ENCODE peak calls at places on chromosomes 2 and 18, in six cellular contexts. One of them, this sample, is unnamed.

GRCh38 chr2:201450910-201451329 is 338 bp downstream of the TRAK2 start:
- DNase-seq in H9: no peak
- DNase-seq in stimulated activated CD8-positive, alpha-beta memory T cell treated with anti-CD3 and anti-CD28 coated beads, Interleukin-2, amount 100 ng/mL, for 48 hours: no peak
- DNase-seq in Karpas-422: no peak
- DNase-seq in effector memory CD8-positive, alpha-beta T cell: no peak
- DNase-seq in WTC11: no peak
- DNase-seq in this sample: no peak

GRCh38 chr2:165239230-165239629 is at the start of gene SCN2A:
- DNase-seq in H9: no peak
- DNase-seq in Karpas-422: peak
- DNase-seq in effector memory CD8-positive, alpha-beta T cell: no peak
- DNase-seq in WTC11: no peak
- DNase-seq in stimulated activated CD8-positive, alpha-beta memory T cell treated with anti-CD3 and anti-CD28 coated beads, Interleukin-2, amount 100 ng/mL, for 48 hours: no peak
- DNase-seq in this sample: no peak

GRCh38 chr2:100938031-100939026 is 63.8 kb upstream of the RPL31 start:
- DNase-seq in stimulated activated CD8-positive, alpha-beta memory T cell treated with anti-CD3 and anti-CD28 coated beads, Interleukin-2, amount 100 ng/mL, for 48 hours: no peak
- DNase-seq in WTC11: no peak
- DNase-seq in effector memory CD8-positive, alpha-beta T cell: no peak
- DNase-seq in Karpas-422: no peak
- DNase-seq in H9: no peak
- DNase-seq in this sample: no peak

GRCh38 chr2:72924353-72925240 is 7.3 kb downstream of the EMX1 start:
- DNase-seq in WTC11: peak
- DNase-seq in effector memory CD8-positive, alpha-beta T cell: no peak
- DNase-seq in stimulated activated CD8-positive, alpha-beta memory T cell treated with anti-CD3 and anti-CD28 coated beads, Interleukin-2, amount 100 ng/mL, for 48 hours: no peak
- DNase-seq in Karpas-422: no peak
- DNase-seq in H9: peak
- DNase-seq in this sample: peak

GRCh38 chr2:201127570-201127969 is 11.6 kb downstream of the CFLAR start:
- DNase-seq in H9: no peak
- DNase-seq in effector memory CD8-positive, alpha-beta T cell: no peak
- DNase-seq in stimulated activated CD8-positive, alpha-beta memory T cell treated with anti-CD3 and anti-CD28 coated beads, Interleukin-2, amount 100 ng/mL, for 48 hours: no peak
- DNase-seq in Karpas-422: no peak
- DNase-seq in WTC11: no peak
- DNase-seq in this sample: no peak

GRCh38 chr2:229627728-229628127 is 86.6 kb downstream of the DNER start:
- DNase-seq in effector memory CD8-positive, alpha-beta T cell: no peak
- DNase-seq in H9: no peak
- DNase-seq in Karpas-422: no peak
- DNase-seq in stimulated activated CD8-positive, alpha-beta memory T cell treated with anti-CD3 and anti-CD28 coated beads, Interleukin-2, amount 100 ng/mL, for 48 hours: no peak
- DNase-seq in WTC11: no peak
- DNase-seq in this sample: no peak

GRCh38 chr2:44267269-44268258 is 7.7 kb upstream of the SLC3A1 start:
- DNase-seq in Karpas-422: no peak
- DNase-seq in stimulated activated CD8-positive, alpha-beta memory T cell treated with anti-CD3 and anti-CD28 coated beads, Interleukin-2, amount 100 ng/mL, for 48 hours: no peak
- DNase-seq in effector memory CD8-positive, alpha-beta T cell: no peak
- DNase-seq in WTC11: no peak
- DNase-seq in H9: no peak
- DNase-seq in this sample: no peak

GRCh38 chr18:47184419-47185050 is 8.4 kb upstream of the IER3IP1 start:
- DNase-seq in H9: no peak
- DNase-seq in stimulated activated CD8-positive, alpha-beta memory T cell treated with anti-CD3 and anti-CD28 coated beads, Interleukin-2, amount 100 ng/mL, for 48 hours: no peak
- DNase-seq in effector memory CD8-positive, alpha-beta T cell: no peak
- DNase-seq in WTC11: no peak
- DNase-seq in Karpas-422: peak
- DNase-seq in this sample: no peak

GRCh38 chr2:117470311-117471095 is 344.0 kb upstream of the DDX18 start:
- DNase-seq in Karpas-422: peak
- DNase-seq in effector memory CD8-positive, alpha-beta T cell: no peak
- DNase-seq in WTC11: peak
- DNase-seq in stimulated activated CD8-positive, alpha-beta memory T cell treated with anti-CD3 and anti-CD28 coated beads, Interleukin-2, amount 100 ng/mL, for 48 hours: peak
- DNase-seq in H9: peak
- DNase-seq in this sample: peak

GRCh38 chr2:111919794-111920608 is 21.6 kb downstream of the MERTK start:
- DNase-seq in effector memory CD8-positive, alpha-beta T cell: no peak
- DNase-seq in stimulated activated CD8-positive, alpha-beta memory T cell treated with anti-CD3 and anti-CD28 coated beads, Interleukin-2, amount 100 ng/mL, for 48 hours: no peak
- DNase-seq in Karpas-422: no peak
- DNase-seq in WTC11: no peak
- DNase-seq in H9: no peak
- DNase-seq in this sample: no peak

GRCh38 chr2:182887093-182887492 is 20.7 kb upstream of the FRZB start:
- DNase-seq in WTC11: no peak
- DNase-seq in stimulated activated CD8-positive, alpha-beta memory T cell treated with anti-CD3 and anti-CD28 coated beads, Interleukin-2, amount 100 ng/mL, for 48 hours: no peak
- DNase-seq in H9: no peak
- DNase-seq in effector memory CD8-positive, alpha-beta T cell: no peak
- DNase-seq in Karpas-422: no peak
- DNase-seq in this sample: no peak

GRCh38 chr2:53403836-53404413 is 363.7 kb upstream of the CHAC2 start:
- DNase-seq in WTC11: no peak
- DNase-seq in stimulated activated CD8-positive, alpha-beta memory T cell treated with anti-CD3 and anti-CD28 coated beads, Interleukin-2, amount 100 ng/mL, for 48 hours: no peak
- DNase-seq in Karpas-422: no peak
- DNase-seq in effector memory CD8-positive, alpha-beta T cell: no peak
- DNase-seq in H9: no peak
- DNase-seq in this sample: no peak

GRCh38 chr2:105674859-105675541 is 69.7 kb upstream of the NCK2 start:
- DNase-seq in Karpas-422: no peak
- DNase-seq in stimulated activated CD8-positive, alpha-beta memory T cell treated with anti-CD3 and anti-CD28 coated beads, Interleukin-2, amount 100 ng/mL, for 48 hours: peak
- DNase-seq in WTC11: no peak
- DNase-seq in H9: no peak
- DNase-seq in effector memory CD8-positive, alpha-beta T cell: no peak
- DNase-seq in this sample: no peak

GRCh38 chr2:133324150-133324561 is 244.1 kb downstream of the NCKAP5 start:
- DNase-seq in H9: no peak
- DNase-seq in stimulated activated CD8-positive, alpha-beta memory T cell treated with anti-CD3 and anti-CD28 coated beads, Interleukin-2, amount 100 ng/mL, for 48 hours: no peak
- DNase-seq in effector memory CD8-positive, alpha-beta T cell: no peak
- DNase-seq in Karpas-422: no peak
- DNase-seq in WTC11: no peak
- DNase-seq in this sample: no peak

GRCh38 chr2:1979569-1979968 is 235.3 kb upstream of the PXDN start:
- DNase-seq in WTC11: no peak
- DNase-seq in H9: no peak
- DNase-seq in stimulated activated CD8-positive, alpha-beta memory T cell treated with anti-CD3 and anti-CD28 coated beads, Interleukin-2, amount 100 ng/mL, for 48 hours: no peak
- DNase-seq in Karpas-422: no peak
- DNase-seq in effector memory CD8-positive, alpha-beta T cell: no peak
- DNase-seq in this sample: no peak

GRCh38 chr2:152050915-152051314 is 47.9 kb downstream of the CACNB4 start:
- DNase-seq in effector memory CD8-positive, alpha-beta T cell: no peak
- DNase-seq in Karpas-422: no peak
- DNase-seq in H9: no peak
- DNase-seq in stimulated activated CD8-positive, alpha-beta memory T cell treated with anti-CD3 and anti-CD28 coated beads, Interleukin-2, amount 100 ng/mL, for 48 hours: no peak
- DNase-seq in WTC11: no peak
- DNase-seq in this sample: no peak

GRCh38 chr2:20488136-20488705 is 41.3 kb downstream of the RHOB start:
- DNase-seq in stimulated activated CD8-positive, alpha-beta memory T cell treated with anti-CD3 and anti-CD28 coated beads, Interleukin-2, amount 100 ng/mL, for 48 hours: no peak
- DNase-seq in H9: no peak
- DNase-seq in effector memory CD8-positive, alpha-beta T cell: no peak
- DNase-seq in Karpas-422: peak
- DNase-seq in WTC11: no peak
- DNase-seq in this sample: no peak

GRCh38 chr2:52117299-52117698 is 1085.4 kb upstream of the NRXN1 start:
- DNase-seq in stimulated activated CD8-positive, alpha-beta memory T cell treated with anti-CD3 and anti-CD28 coated beads, Interleukin-2, amount 100 ng/mL, for 48 hours: no peak
- DNase-seq in Karpas-422: no peak
- DNase-seq in H9: no peak
- DNase-seq in WTC11: no peak
- DNase-seq in effector memory CD8-positive, alpha-beta T cell: no peak
- DNase-seq in this sample: no peak

GRCh38 chr2:218984239-218985020 is 554 bp downstream of the FEV start:
- DNase-seq in H9: peak
- DNase-seq in Karpas-422: no peak
- DNase-seq in WTC11: peak
- DNase-seq in stimulated activated CD8-positive, alpha-beta memory T cell treated with anti-CD3 and anti-CD28 coated beads, Interleukin-2, amount 100 ng/mL, for 48 hours: no peak
- DNase-seq in effector memory CD8-positive, alpha-beta T cell: no peak
- DNase-seq in this sample: peak

GRCh38 chr2:200301953-200302628 is 4.4 kb upstream of the SPATS2L start:
- DNase-seq in Karpas-422: no peak
- DNase-seq in effector memory CD8-positive, alpha-beta T cell: no peak
- DNase-seq in H9: no peak
- DNase-seq in stimulated activated CD8-positive, alpha-beta memory T cell treated with anti-CD3 and anti-CD28 coated beads, Interleukin-2, amount 100 ng/mL, for 48 hours: no peak
- DNase-seq in WTC11: no peak
- DNase-seq in this sample: no peak

GRCh38 chr2:2775018-2775417 is 443.9 kb upstream of the MYT1L start:
- DNase-seq in WTC11: no peak
- DNase-seq in stimulated activated CD8-positive, alpha-beta memory T cell treated with anti-CD3 and anti-CD28 coated beads, Interleukin-2, amount 100 ng/mL, for 48 hours: no peak
- DNase-seq in Karpas-422: no peak
- DNase-seq in effector memory CD8-positive, alpha-beta T cell: no peak
- DNase-seq in H9: no peak
- DNase-seq in this sample: no peak

GRCh38 chr18:46297621-46298020 is 193.4 kb downstream of the HAUS1 start:
- DNase-seq in effector memory CD8-positive, alpha-beta T cell: no peak
- DNase-seq in WTC11: no peak
- DNase-seq in stimulated activated CD8-positive, alpha-beta memory T cell treated with anti-CD3 and anti-CD28 coated beads, Interleukin-2, amount 100 ng/mL, for 48 hours: no peak
- DNase-seq in H9: no peak
- DNase-seq in Karpas-422: no peak
- DNase-seq in this sample: no peak

GRCh38 chr2:229974271-229974670 is 52.0 kb downstream of the FBXO36 start:
- DNase-seq in effector memory CD8-positive, alpha-beta T cell: no peak
- DNase-seq in H9: no peak
- DNase-seq in stimulated activated CD8-positive, alpha-beta memory T cell treated with anti-CD3 and anti-CD28 coated beads, Interleukin-2, amount 100 ng/mL, for 48 hours: no peak
- DNase-seq in Karpas-422: no peak
- DNase-seq in WTC11: no peak
- DNase-seq in this sample: peak

GRCh38 chr2:59171019-59171418 is 929.9 kb upstream of the FANCL start:
- DNase-seq in H9: no peak
- DNase-seq in Karpas-422: no peak
- DNase-seq in WTC11: no peak
- DNase-seq in stimulated activated CD8-positive, alpha-beta memory T cell treated with anti-CD3 and anti-CD28 coated beads, Interleukin-2, amount 100 ng/mL, for 48 hours: no peak
- DNase-seq in effector memory CD8-positive, alpha-beta T cell: no peak
- DNase-seq in this sample: no peak

GRCh38 chr18:12079504-12080237 is 14.0 kb upstream of the ANKRD62 start:
- DNase-seq in stimulated activated CD8-positive, alpha-beta memory T cell treated with anti-CD3 and anti-CD28 coated beads, Interleukin-2, amount 100 ng/mL, for 48 hours: no peak
- DNase-seq in Karpas-422: no peak
- DNase-seq in effector memory CD8-positive, alpha-beta T cell: no peak
- DNase-seq in H9: no peak
- DNase-seq in WTC11: no peak
- DNase-seq in this sample: no peak

GRCh38 chr2:188695953-188696352 is 278.2 kb upstream of the COL3A1 start:
- DNase-seq in H9: no peak
- DNase-seq in effector memory CD8-positive, alpha-beta T cell: no peak
- DNase-seq in stimulated activated CD8-positive, alpha-beta memory T cell treated with anti-CD3 and anti-CD28 coated beads, Interleukin-2, amount 100 ng/mL, for 48 hours: no peak
- DNase-seq in WTC11: no peak
- DNase-seq in Karpas-422: no peak
- DNase-seq in this sample: no peak

GRCh38 chr18:55380574-55380973 is 207.4 kb downstream of the TCF4 start:
- DNase-seq in H9: no peak
- DNase-seq in effector memory CD8-positive, alpha-beta T cell: no peak
- DNase-seq in WTC11: no peak
- DNase-seq in stimulated activated CD8-positive, alpha-beta memory T cell treated with anti-CD3 and anti-CD28 coated beads, Interleukin-2, amount 100 ng/mL, for 48 hours: no peak
- DNase-seq in Karpas-422: no peak
- DNase-seq in this sample: no peak

GRCh38 chr2:98748303-98749052 is 17.5 kb upstream of the MGAT4A start:
- DNase-seq in effector memory CD8-positive, alpha-beta T cell: no peak
- DNase-seq in stimulated activated CD8-positive, alpha-beta memory T cell treated with anti-CD3 and anti-CD28 coated beads, Interleukin-2, amount 100 ng/mL, for 48 hours: no peak
- DNase-seq in H9: no peak
- DNase-seq in Karpas-422: no peak
- DNase-seq in WTC11: no peak
- DNase-seq in this sample: no peak

GRCh38 chr18:59664329-59664728 is 32.9 kb downstream of the CCBE1 start:
- DNase-seq in stimulated activated CD8-positive, alpha-beta memory T cell treated with anti-CD3 and anti-CD28 coated beads, Interleukin-2, amount 100 ng/mL, for 48 hours: no peak
- DNase-seq in WTC11: no peak
- DNase-seq in H9: no peak
- DNase-seq in Karpas-422: no peak
- DNase-seq in effector memory CD8-positive, alpha-beta T cell: no peak
- DNase-seq in this sample: no peak

GRCh38 chr2:4445821-4446220 is 742.4 kb downstream of the DCDC2C start:
- DNase-seq in stimulated activated CD8-positive, alpha-beta memory T cell treated with anti-CD3 and anti-CD28 coated beads, Interleukin-2, amount 100 ng/mL, for 48 hours: no peak
- DNase-seq in Karpas-422: no peak
- DNase-seq in effector memory CD8-positive, alpha-beta T cell: no peak
- DNase-seq in H9: no peak
- DNase-seq in WTC11: no peak
- DNase-seq in this sample: no peak

GRCh38 chr2:217945530-217945929 is 57.3 kb downstream of the TNS1 start:
- DNase-seq in stimulated activated CD8-positive, alpha-beta memory T cell treated with anti-CD3 and anti-CD28 coated beads, Interleukin-2, amount 100 ng/mL, for 48 hours: no peak
- DNase-seq in WTC11: peak
- DNase-seq in H9: no peak
- DNase-seq in Karpas-422: no peak
- DNase-seq in effector memory CD8-positive, alpha-beta T cell: no peak
- DNase-seq in this sample: no peak

GRCh38 chr18:7090771-7091170 is 26.8 kb downstream of the LAMA1 start:
- DNase-seq in Karpas-422: no peak
- DNase-seq in effector memory CD8-positive, alpha-beta T cell: no peak
- DNase-seq in stimulated activated CD8-positive, alpha-beta memory T cell treated with anti-CD3 and anti-CD28 coated beads, Interleukin-2, amount 100 ng/mL, for 48 hours: no peak
- DNase-seq in H9: no peak
- DNase-seq in WTC11: no peak
- DNase-seq in this sample: no peak

GRCh38 chr2:149904816-149905215 is 317.2 kb upstream of the MMADHC start:
- DNase-seq in H9: no peak
- DNase-seq in Karpas-422: no peak
- DNase-seq in WTC11: no peak
- DNase-seq in stimulated activated CD8-positive, alpha-beta memory T cell treated with anti-CD3 and anti-CD28 coated beads, Interleukin-2, amount 100 ng/mL, for 48 hours: no peak
- DNase-seq in effector memory CD8-positive, alpha-beta T cell: no peak
- DNase-seq in this sample: no peak

GRCh38 chr18:76656925-76657324 is 161.9 kb upstream of the ZNF516 start:
- DNase-seq in stimulated activated CD8-positive, alpha-beta memory T cell treated with anti-CD3 and anti-CD28 coated beads, Interleukin-2, amount 100 ng/mL, for 48 hours: no peak
- DNase-seq in effector memory CD8-positive, alpha-beta T cell: no peak
- DNase-seq in Karpas-422: no peak
- DNase-seq in WTC11: no peak
- DNase-seq in H9: no peak
- DNase-seq in this sample: no peak

This sample was measured in H7.